ENCODE peak calls at places on chromosomes 5 and 9, in seven cellular contexts. D is HCT116, O is K562, N is HepG2, M is SK-N-SH, X is H1, C is GM12878. I is an unnamed sample.

GRCh38 chr5:9046756-9047481 is 499.0 kb downstream of the SEMA5A start:
- DNase-seq in D (no peak), O (no peak), N (no peak), M (no peak), X (no peak), C (no peak), I (no peak)

GRCh38 chr9:8733096-8733954 is 933.7 kb upstream of the DMAC1 start:
- DNase-seq in D (no peak), O (no peak), N (no peak), M (no peak), X (no peak), C (no peak), I (peak)

GRCh38 chr9:70081120-70081495 is 37.5 kb downstream of the MAMDC2 start:
- DNase-seq in D (no peak), O (no peak), N (no peak), M (no peak), X (no peak), C (no peak), I (no peak)

GRCh38 chr5:141665995-141666940 is 15.1 kb upstream of the FCHSD1 start:
- DNase-seq in D (no peak), O (no peak), N (no peak), M (no peak), X (no peak), C (no peak), I (no peak)

GRCh38 chr5:14077501-14077900 is 65.6 kb upstream of the TRIO start:
- DNase-seq in D (no peak), O (no peak), N (no peak), M (no peak), X (no peak), C (no peak), I (no peak)

GRCh38 chr9:112135706-112136105 is 39.4 kb downstream of the SUSD1 start:
- DNase-seq in D (no peak), O (peak), N (no peak), M (no peak), X (no peak), C (no peak), I (no peak)

GRCh38 chr5:89847743-89848142 is 561.8 kb downstream of the CETN3 start:
- DNase-seq in D (no peak), O (no peak), N (no peak), M (no peak), X (no peak), C (no peak), I (no peak)

GRCh38 chr5:179304466-179304865 is 40.8 kb downstream of the ADAMTS2 start:
- DNase-seq in D (no peak), O (no peak), N (no peak), M (no peak), X (no peak), C (no peak), I (no peak)

GRCh38 chr5:138873096-138873885 is 1.8 kb downstream of the LRRTM2 start:
- DNase-seq in D (no peak), O (no peak), N (no peak), M (no peak), X (no peak), C (no peak), I (no peak)

GRCh38 chr5:157801-158200 is 33.5 kb upstream of the LRRC14B start:
- DNase-seq in D (no peak), O (no peak), N (no peak), M (no peak), X (no peak), C (no peak), I (no peak)

DNA sequence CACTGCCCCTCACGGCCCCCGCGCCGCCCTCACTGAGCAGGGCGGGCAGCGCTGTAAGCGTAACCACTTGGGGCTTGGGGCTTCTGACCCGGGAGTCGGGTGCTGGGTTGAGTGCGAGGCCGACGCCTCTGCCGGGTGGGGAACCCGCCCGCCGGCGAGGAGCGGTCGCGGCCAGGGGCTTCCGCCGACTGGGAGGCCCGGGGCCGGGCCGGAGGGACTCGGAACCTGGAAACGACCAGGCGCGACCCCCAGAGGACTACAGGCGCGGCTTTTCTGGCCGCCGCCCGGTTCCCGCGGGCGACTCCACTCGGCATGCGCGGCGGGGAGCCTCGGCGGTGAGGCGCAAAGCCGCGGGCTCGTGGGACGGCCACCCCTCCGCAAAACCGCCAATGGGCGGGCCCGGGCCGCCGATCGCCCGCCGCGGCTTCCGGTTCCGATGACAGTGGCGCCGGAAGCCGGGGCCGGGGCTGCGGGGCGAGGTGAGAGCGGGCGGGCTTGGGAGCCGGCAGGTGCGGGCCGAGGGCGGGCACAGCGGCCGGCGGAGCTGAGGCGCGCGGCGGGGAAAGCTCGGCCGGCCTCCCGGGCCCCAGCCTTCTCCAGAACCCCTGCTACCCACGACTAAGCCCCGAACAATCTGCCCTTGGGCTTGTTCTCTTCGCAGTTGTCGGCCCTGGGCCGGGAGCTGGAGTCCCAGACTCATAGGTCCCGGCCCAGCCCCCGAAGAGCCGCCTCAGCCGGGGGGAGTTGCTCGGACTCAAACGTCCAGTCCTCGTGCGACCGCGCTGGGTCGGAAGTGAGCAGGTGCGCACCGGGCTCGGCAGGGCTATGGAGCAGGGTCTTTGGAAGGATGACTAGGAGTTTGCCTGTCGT is at the start of gene RMND5B:
- DNase-seq in D (peak), O (peak), N (peak), M (peak), X (no peak), C (no peak), I (peak)
- TF ChIP-seq JUND in D (peak), O (peak), N (no peak), M (no peak), X (peak), C (peak), I (no peak)

GRCh38 chr9:35981704-35982103 is 23.8 kb upstream of the OR2S2 start:
- DNase-seq in D (no peak), O (no peak), N (no peak), M (no peak), X (no peak), C (no peak), I (no peak)
- TF ChIP-seq JUND in D (no peak), O (no peak), N (no peak), M (no peak), X (no peak), C (no peak), I (no peak)

GRCh38 chr9:92654481-92655301 is 15.2 kb downstream of the IPPK start:
- DNase-seq in D (no peak), O (no peak), N (no peak), M (no peak), X (no peak), C (no peak), I (no peak)

GRCh38 chr9:92650296-92650695 is 19.6 kb downstream of the IPPK start:
- DNase-seq in D (no peak), O (no peak), N (no peak), M (no peak), X (no peak), C (no peak), I (no peak)

GRCh38 chr9:92650839-92651621 is 18.9 kb downstream of the IPPK start:
- DNase-seq in D (no peak), O (no peak), N (no peak), M (peak), X (no peak), C (no peak), I (no peak)

GRCh38 chr9:92655366-92655765 is 14.6 kb downstream of the IPPK start:
- DNase-seq in D (no peak), O (no peak), N (no peak), M (no peak), X (no peak), C (no peak), I (no peak)

DNA sequence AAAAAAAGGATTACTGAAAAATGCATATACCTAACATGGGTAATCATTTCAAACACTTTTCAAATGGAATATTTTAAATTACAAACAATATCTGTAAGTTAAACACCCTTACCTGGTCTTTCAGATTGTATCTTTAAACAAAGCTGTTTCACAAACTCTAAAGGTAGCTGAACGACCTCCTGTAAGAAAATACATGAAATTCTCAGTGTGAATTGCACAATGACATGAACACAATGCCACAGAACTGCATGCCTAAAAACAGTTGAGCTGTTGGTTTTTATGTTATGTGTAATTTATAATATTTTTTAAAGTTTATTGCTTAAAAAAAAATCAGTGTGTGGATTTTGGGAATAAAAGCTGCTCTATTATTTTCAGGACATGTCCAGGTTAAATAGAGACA is 17.5 kb downstream of the IPPK start:
- DNase-seq in D (no peak), O (no peak), N (no peak), M (no peak), X (no peak), C (no peak), I (no peak)
- TF ChIP-seq JUND in D (no peak), O (no peak), N (no peak), M (no peak), X (no peak), C (no peak), I (no peak)

DNA sequence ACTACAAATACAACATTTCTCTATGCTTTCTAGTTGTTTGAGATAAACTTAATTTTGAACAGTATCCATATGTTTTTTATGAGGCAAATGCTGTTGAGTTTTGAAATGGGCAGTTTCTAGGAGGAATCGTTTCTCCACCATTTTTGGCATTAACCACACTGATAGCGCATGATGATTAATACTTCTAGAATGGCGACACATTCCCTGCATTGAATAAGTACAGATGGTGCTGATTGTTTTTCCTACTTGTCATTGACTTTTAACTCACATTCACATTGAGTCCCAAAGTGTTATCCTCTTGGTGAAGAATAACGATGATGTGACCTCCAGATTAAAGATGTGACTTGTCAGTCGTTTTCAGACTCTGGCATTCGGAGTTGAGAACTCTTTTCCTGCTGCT is 6.5 kb upstream of the CCDC192 start:
- DNase-seq in D (no peak), O (no peak), N (no peak), M (no peak), X (no peak), C (no peak), I (no peak)
- TF ChIP-seq JUND in D (no peak), O (no peak), N (no peak), M (peak), X (no peak), C (no peak), I (no peak)